ENCODE peak calls at places on chromosomes 3 and 15, in four cellular contexts. N, Z, O and X are unnamed samples.

GRCh38 chr3:163043074-163043473 is 1546.5 kb downstream of the OTOL1 start:
- DNase-seq in N (no peak), Z (no peak), O (no peak), X (no peak)

GRCh38 chr15:35665855-35666536 is 120.0 kb upstream of the DPH6 start:
- DNase-seq in N (no peak), Z (no peak), O (no peak), X (no peak)

GRCh38 chr3:69142090-69142489 is 19.7 kb upstream of the LMOD3 start:
- DNase-seq in Z (no peak), N (no peak), O (no peak), X (no peak)

GRCh38 chr15:33066584-33066983 is 127.9 kb downstream of the FMN1 start:
- DNase-seq in N (no peak), O (no peak), Z (no peak), X (no peak)

GRCh38 chr3:149247025-149247710 is 25.5 kb upstream of the CP start:
- DNase-seq in Z (no peak), O (no peak), N (no peak), X (no peak)

GRCh38 chr3:66495633-66496032 is 5.2 kb downstream of the LRIG1 start:
- DNase-seq in O (no peak), N (no peak), Z (no peak), X (no peak)

GRCh38 chr3:194757629-194758028 is 71.9 kb downstream of the FAM43A start:
- DNase-seq in Z (no peak), N (no peak), O (no peak), X (no peak)

GRCh38 chr3:72255191-72255590 is 470.2 kb upstream of the PROK2 start:
- DNase-seq in O (no peak), N (no peak), Z (no peak), X (no peak)

GRCh38 chr15:34271493-34271892 is 46.7 kb downstream of the EMC4 start:
- DNase-seq in N (no peak), O (no peak), Z (no peak), X (no peak)

GRCh38 chr3:190738756-190739155 is 123.7 kb downstream of the GMNC start:
- DNase-seq in O (no peak), N (no peak), Z (no peak), X (no peak)

GRCh38 chr15:78427985-78428384 is 10.0 kb upstream of the IREB2 start:
- DNase-seq in Z (no peak), O (no peak), N (no peak), X (no peak)

GRCh38 chr3:79467721-79468120 is 300.1 kb downstream of the ROBO1 start:
- DNase-seq in N (no peak), Z (no peak), O (no peak), X (no peak)

GRCh38 chr15:93719941-93720351 is 511.4 kb upstream of the MCTP2 start:
- DNase-seq in Z (no peak), O (no peak), N (no peak), X (no peak)